ENCODE peak calls at places on chromosomes 13 and 19, in four cellular contexts. P, Z, S and G are unnamed samples.

GRCh38 chr19:10818306-10819123 is 17.5 kb downstream of the TMED1 start:
- DNase-seq in P (no peak), Z (no peak), S (peak; percentile 54), G (no peak)

GRCh38 chr13:60936281-60936680 is 479.4 kb downstream of the PCDH20 start:
- DNase-seq in P (no peak), Z (no peak), S (no peak), G (no peak)

GRCh38 chr19:27972291-27973040 is 1240.5 kb downstream of the UQCRFS1 start:
- DNase-seq in P (no peak), Z (no peak), S (no peak), G (no peak)

GRCh38 chr13:94464771-94465170 is 14.7 kb downstream of the DCT start:
- DNase-seq in P (peak; percentile 41), Z (no peak), S (no peak), G (no peak)

GRCh38 chr13:47455581-47455980 is 545.5 kb downstream of the SUCLA2 start:
- DNase-seq in P (no peak), Z (no peak), S (peak; percentile 4), G (no peak)

GRCh38 chr13:31835932-31836331 is 96.6 kb downstream of the RXFP2 start:
- DNase-seq in P (no peak), Z (no peak), S (no peak), G (no peak)

GRCh38 chr13:106473174-106473573 is 62.3 kb downstream of the EFNB2 start:
- DNase-seq in P (no peak), Z (no peak), S (no peak), G (no peak)

GRCh38 chr19:2805991-2806649 is 13.5 kb upstream of the ZNF554 start:
- DNase-seq in P (no peak), Z (no peak), S (peak; percentile 20), G (no peak)

GRCh38 chr13:95593462-95593861 is 40.9 kb downstream of the CLDN10 start:
- DNase-seq in P (no peak), Z (no peak), S (no peak), G (no peak)

GRCh38 chr13:95601906-95602305 is 42.6 kb downstream of the DZIP1 start:
- DNase-seq in P (no peak), Z (no peak), S (no peak), G (no peak)

GRCh38 chr13:95601216-95601615 is 43.3 kb downstream of the DZIP1 start:
- DNase-seq in P (no peak), Z (no peak), S (no peak), G (no peak)

GRCh38 chr13:95596701-95597100 is 44.2 kb downstream of the CLDN10 start:
- DNase-seq in P (no peak), Z (no peak), S (no peak), G (no peak)
- TF ChIP-seq NRF1 in P (no peak), Z (no peak), S (no peak), G (no peak)

GRCh38 chr13:73110814-73111213 is 52.0 kb downstream of the KLF5 start:
- DNase-seq in P (no peak), Z (no peak), S (no peak), G (no peak)

GRCh38 chr13:73107970-73108369 is 49.2 kb downstream of the KLF5 start:
- DNase-seq in P (no peak), Z (no peak), S (no peak), G (no peak)

GRCh38 chr13:73107459-73107858 is 48.7 kb downstream of the KLF5 start:
- DNase-seq in P (no peak), Z (no peak), S (no peak), G (no peak)

GRCh38 chr13:73109969-73110368 is 51.2 kb downstream of the KLF5 start:
- DNase-seq in P (no peak), Z (no peak), S (no peak), G (no peak)

GRCh38 chr13:73109288-73109899 is 50.6 kb downstream of the KLF5 start:
- DNase-seq in P (no peak), Z (no peak), S (no peak), G (no peak)
- TF ChIP-seq NRF1 in P (no peak), Z (no peak), S (no peak), G (no peak)

DNA sequence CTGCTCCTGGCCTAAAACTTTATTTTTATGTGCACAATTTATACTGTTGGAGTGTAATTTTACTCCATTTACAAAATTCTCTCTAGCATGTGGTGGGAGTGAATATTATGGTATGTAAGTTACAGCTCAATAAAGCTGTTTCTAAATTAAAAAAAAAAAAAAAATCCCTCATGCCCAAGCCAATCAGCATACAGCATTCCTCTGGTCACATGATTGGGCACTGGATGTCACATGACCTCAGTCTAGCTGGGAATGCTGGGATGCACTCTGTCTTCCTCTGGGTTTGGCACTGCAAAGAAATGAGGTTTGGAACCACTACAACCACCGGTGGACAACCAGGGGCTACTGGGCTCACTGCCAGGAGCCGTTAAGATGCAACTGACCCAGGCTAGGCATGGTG is 67.6 kb downstream of the ZNF557 start:
- DNase-seq in P (no peak), Z (no peak), S (no peak), G (no peak)
- TF ChIP-seq NRF1 in P (no peak), Z (no peak), S (no peak), G (no peak)

GRCh38 chr19:35046461-35046860 is 4.9 kb downstream of the HPN start:
- DNase-seq in P (no peak), Z (no peak), S (no peak), G (no peak)

GRCh38 chr19:35044317-35045117 is 3.0 kb downstream of the HPN start:
- DNase-seq in P (peak; percentile 77), Z (peak; percentile 95), S (peak; percentile 85), G (no peak)

GRCh38 chr19:35043906-35044305 is 2.4 kb downstream of the HPN start:
- DNase-seq in P (no peak), Z (no peak), S (no peak), G (no peak)

GRCh38 chr19:35042954-35043604 is 1.6 kb downstream of the HPN start:
- DNase-seq in P (no peak), Z (no peak), S (no peak), G (no peak)

GRCh38 chr19:35045667-35046300 is 4.3 kb downstream of the HPN start:
- DNase-seq in P (peak; percentile 69), Z (no peak), S (peak; percentile 51), G (peak; percentile 16)
- TF ChIP-seq NRF1 in P (no peak), Z (no peak), S (no peak), G (no peak)